ENCODE peak calls at places on chromosomes 7 and 10, in four cellular contexts. Y, D, N and Q are unnamed samples.

GRCh38 chr10:7085913-7086589 is 324.8 kb downstream of the SFMBT2 start:
- DNase-seq in D (no peak), Y (no peak), N (peak; percentile 60), Q (no peak)

GRCh38 chr10:54826994-54827560 is 26.0 kb upstream of the PCDH15 start:
- DNase-seq in Y (no peak), N (no peak), D (no peak), Q (no peak)

GRCh38 chr7:117212969-117213877 is 109.6 kb downstream of the WNT2 start:
- DNase-seq in Y (peak; percentile 60), D (no peak), N (peak; percentile 67), Q (peak; percentile 27)

GRCh38 chr7:40836218-40836617 is 701.4 kb downstream of the SUGCT start:
- DNase-seq in N (peak; percentile 47), Y (no peak), D (no peak), Q (no peak)

GRCh38 chr7:115724400-115725056 is 306.0 kb downstream of the TFEC start:
- DNase-seq in Y (no peak), N (no peak), D (no peak), Q (no peak)

GRCh38 chr7:78057571-78057970 is 259.0 kb downstream of the PHTF2 start:
- DNase-seq in N (no peak), D (no peak), Y (no peak), Q (no peak)

GRCh38 chr10:119305860-119306513 is 98.6 kb downstream of the GRK5 start:
- DNase-seq in N (peak; percentile 97), D (peak; percentile 84), Y (peak; percentile 90), Q (peak; percentile 89)

GRCh38 chr10:117441812-117442443 is 66.7 kb upstream of the PDZD8 start:
- DNase-seq in N (peak; percentile 92), Y (no peak), D (no peak), Q (peak; percentile 9)

GRCh38 chr7:320297-320696 is 30.3 kb downstream of the FOXL3 start:
- DNase-seq in N (no peak), Y (no peak), D (no peak), Q (no peak)

GRCh38 chr10:50576245-50576815 is 47.4 kb downstream of the SGMS1 start:
- DNase-seq in D (no peak), N (peak; percentile 50), Y (no peak), Q (no peak)